ENCODE peak calls at places on chromosomes 4 and X, in five cellular contexts. Q is mucosa of descending colon; L is naive thymus-derived CD8-positive, alpha-beta T cell; G is caudate nucleus; M is right atrium auricular region. A is an unnamed sample.

GRCh38 chrX:49190783-49191032 is 4.5 kb upstream of the PRICKLE3 start:
- DNase-seq in Q (no peak), L (no peak), G (no peak), M (peak), A (no peak)

GRCh38 chrX:71496476-71496875 is 36.4 kb upstream of the OGT start:
- DNase-seq in Q (no peak), L (no peak), G (no peak), M (no peak), A (no peak)

GRCh38 chrX:150643271-150643670 is 49.9 kb upstream of the MTMR1 start:
- DNase-seq in Q (no peak), L (no peak), G (no peak), M (no peak), A (no peak)

GRCh38 chr4:79472693-79473552 is 64.9 kb upstream of the GK2 start:
- DNase-seq in Q (no peak), L (no peak), G (no peak), M (no peak), A (no peak)

GRCh38 chrX:40176979-40177430 is 79.2 kb upstream of the BCOR start:
- DNase-seq in Q (peak), L (no peak), G (no peak), M (no peak), A (no peak)

GRCh38 chr4:80192937-80193336 is 4.4 kb upstream of the PRDM8 start:
- DNase-seq in Q (no peak), L (no peak), G (no peak), M (no peak), A (no peak)

GRCh38 chrX:31423575-31424284 is 351.9 kb upstream of the FTHL17 start:
- DNase-seq in Q (peak), L (no peak), G (peak), M (no peak), A (no peak)

GRCh38 chrX:30635630-30636029 is 17.6 kb upstream of the GK start:
- DNase-seq in Q (peak), L (no peak), G (no peak), M (no peak), A (no peak)

GRCh38 chr4:150789864-150790263 is 207.9 kb downstream of the MAB21L2 start:
- DNase-seq in Q (no peak), L (no peak), G (no peak), M (no peak), A (no peak)

GRCh38 chr4:41728571-41728908 is 20.0 kb downstream of the PHOX2B start:
- DNase-seq in Q (no peak), L (no peak), G (no peak), M (no peak), A (no peak)

GRCh38 chr4:183758006-183758734 is 99.1 kb downstream of the TRAPPC11 start:
- DNase-seq in Q (peak), L (no peak), G (no peak), M (peak), A (no peak)

GRCh38 chr4:162494935-162495334 is 331.1 kb upstream of the FSTL5 start:
- DNase-seq in Q (no peak), L (no peak), G (no peak), M (no peak), A (no peak)

GRCh38 chr4:98565646-98566403 is 92.6 kb downstream of the TSPAN5 start:
- DNase-seq in Q (no peak), L (no peak), G (no peak), M (no peak), A (no peak)

GRCh38 chr4:113969935-113970334 is 9.5 kb downstream of the ARSJ start:
- DNase-seq in Q (no peak), L (no peak), G (no peak), M (no peak), A (no peak)

GRCh38 chr4:25702848-25703247 is 47.2 kb downstream of the SLC34A2 start:
- DNase-seq in Q (no peak), L (no peak), G (no peak), M (no peak), A (peak)

GRCh38 chrX:20433376-20433775 is 166.7 kb upstream of the RPS6KA3 start:
- DNase-seq in Q (no peak), L (no peak), G (no peak), M (no peak), A (no peak)

GRCh38 chr4:30802622-30803323 is 82.6 kb downstream of the PCDH7 start:
- DNase-seq in Q (no peak), L (no peak), G (no peak), M (no peak), A (peak)

GRCh38 chr4:182567119-182567518 is 323.9 kb downstream of the TENM3 start:
- DNase-seq in Q (no peak), L (no peak), G (no peak), M (no peak), A (no peak)

GRCh38 chr4:42302348-42302747 is 94.9 kb upstream of the SHISA3 start:
- DNase-seq in Q (peak), L (no peak), G (peak), M (no peak), A (peak)

GRCh38 chr4:61373901-61374611 is 173.9 kb downstream of the ADGRL3 start:
- DNase-seq in Q (no peak), L (no peak), G (no peak), M (no peak), A (no peak)

GRCh38 chrX:943035-943434 is 269.4 kb downstream of the CRLF2 start:
- DNase-seq in Q (no peak), L (no peak), G (no peak), M (no peak), A (no peak)

GRCh38 chrX:15500497-15500966 is at the start of gene BMX:
- DNase-seq in Q (no peak), L (no peak), G (no peak), M (peak), A (no peak)

GRCh38 chrX:50100188-50100587 is 100.6 kb downstream of the AKAP4 start:
- DNase-seq in Q (peak), L (no peak), G (no peak), M (no peak), A (no peak)

GRCh38 chrX:101659601-101660063 is at the start of gene ARMCX2:
- DNase-seq in Q (peak), L (no peak), G (peak), M (no peak), A (peak)

GRCh38 chrX:154603438-154604430 is 15.3 kb downstream of the CTAG1B start:
- DNase-seq in Q (no peak), L (no peak), G (no peak), M (no peak), A (no peak)

GRCh38 chr4:13527192-13527982 is 16.9 kb downstream of the NKX3-2 start:
- DNase-seq in Q (no peak), L (no peak), G (no peak), M (no peak), A (no peak)

GRCh38 chr4:140088317-140088967 is 65.5 kb downstream of the MAML3 start:
- DNase-seq in Q (no peak), L (no peak), G (no peak), M (no peak), A (no peak)

GRCh38 chrX:54866606-54867005 is 54.0 kb upstream of the TRO start:
- DNase-seq in Q (no peak), L (no peak), G (no peak), M (no peak), A (no peak)

GRCh38 chr4:169492436-169493163 is 119.8 kb downstream of the NEK1 start:
- DNase-seq in Q (peak), L (peak), G (no peak), M (no peak), A (no peak)

GRCh38 chr4:76558391-76559235 is 123.6 kb downstream of the SHROOM3 start:
- DNase-seq in Q (no peak), L (no peak), G (no peak), M (no peak), A (no peak)

GRCh38 chr4:102263024-102263787 is 82.1 kb downstream of the SLC39A8 start:
- DNase-seq in Q (peak), L (peak), G (no peak), M (no peak), A (no peak)

GRCh38 chr4:119080721-119081541 is 54.7 kb upstream of the MYOZ2 start:
- DNase-seq in Q (peak), L (no peak), G (no peak), M (no peak), A (no peak)

GRCh38 chrX:55452825-55453124 is 848 bp downstream of the MAGEH1 start:
- DNase-seq in Q (no peak), L (no peak), G (no peak), M (no peak), A (no peak)

GRCh38 chr4:59671037-59671436 is 1529.1 kb upstream of the ADGRL3 start:
- DNase-seq in Q (no peak), L (no peak), G (no peak), M (no peak), A (no peak)

GRCh38 chr4:87555751-87556619 is 26.8 kb upstream of the SPARCL1 start:
- DNase-seq in Q (no peak), L (no peak), G (no peak), M (no peak), A (no peak)

GRCh38 chrX:155966876-155967275 is 30.6 kb upstream of the IL9R start:
- DNase-seq in Q (no peak), L (peak), G (no peak), M (no peak), A (peak)

GRCh38 chr4:135383889-135384288 is 1182.3 kb upstream of the PABPC4L start:
- DNase-seq in Q (no peak), L (no peak), G (no peak), M (no peak), A (no peak)

GRCh38 chr4:155497306-155497705 is 120.5 kb upstream of the MAP9 start:
- DNase-seq in Q (no peak), L (no peak), G (no peak), M (no peak), A (no peak)

GRCh38 chr4:152957437-152958185 is 21.5 kb downstream of the FHDC1 start:
- DNase-seq in Q (peak), L (no peak), G (no peak), M (no peak), A (no peak)

GRCh38 chrX:2676794-2677675 is 14.1 kb upstream of the CD99 start:
- DNase-seq in Q (peak), L (no peak), G (no peak), M (no peak), A (no peak)